ENCODE peak calls at places on chromosome 3, in six cellular contexts. A, V, U, E, X and M are unnamed samples.

GRCh38 chr3:33889394-33890039 is 91.1 kb downstream of the PDCD6IP start:
- DNase-seq in A (no peak), V (no peak), U (no peak), E (no peak), X (no peak), M (no peak)

GRCh38 chr3:30502742-30503073 is 103.7 kb upstream of the TGFBR2 start:
- DNase-seq in A (peak; percentile 92), V (no peak), U (no peak), E (no peak), X (peak; percentile 84), M (peak; percentile 96)

GRCh38 chr3:140433431-140433830 is 244.4 kb upstream of the TRIM42 start:
- DNase-seq in A (no peak), V (no peak), U (no peak), E (no peak), X (no peak), M (no peak)

GRCh38 chr3:45677045-45677436 is 12.2 kb upstream of the SACM1L start:
- DNase-seq in A (peak; percentile 73), V (no peak), U (peak; percentile 61), E (peak; percentile 80), X (no peak), M (peak; percentile 92)

GRCh38 chr3:100089802-100090668 is 24.3 kb downstream of the FILIP1L start:
- DNase-seq in A (peak; percentile 67), V (peak; percentile 57), U (peak; percentile 34), E (no peak), X (peak; percentile 55), M (peak; percentile 61)

GRCh38 chr3:11535207-11535960 is 108.3 kb downstream of the VGLL4 start:
- DNase-seq in A (no peak), V (no peak), U (no peak), E (no peak), X (no peak), M (no peak)

GRCh38 chr3:72345237-72345878 is 502.9 kb downstream of the SHQ1 start:
- DNase-seq in A (peak; percentile 8), V (peak; percentile 62), U (no peak), E (no peak), X (peak; percentile 65), M (no peak)

GRCh38 chr3:182730675-182731042 is 62.6 kb upstream of the ATP11B start:
- DNase-seq in A (no peak), V (no peak), U (no peak), E (no peak), X (no peak), M (no peak)

GRCh38 chr3:90184861-90185260 is 1077.4 kb downstream of the EPHA3 start:
- DNase-seq in A (peak; percentile 73), V (no peak), U (no peak), E (no peak), X (peak; percentile 43), M (peak; percentile 8)